ENCODE peak calls at places on chromosomes 5 and 9, in five cellular contexts. V, M, U, D and G are unnamed samples.

GRCh38 chr9:77922587-77922986 is 109.0 kb downstream of the GNAQ start:
- DNase-seq in V (no peak), M (no peak), U (no peak), D (no peak), G (no peak)

GRCh38 chr5:141182248-141182647 is at the start of gene PCDHB16:
- DNase-seq in V (peak), M (no peak), U (no peak), D (peak), G (no peak)

GRCh38 chr5:94945656-94946055 is 327.2 kb downstream of the SLF1 start:
- DNase-seq in V (no peak), M (no peak), U (no peak), D (no peak), G (no peak)

GRCh38 chr5:149402291-149402690 is 23.2 kb upstream of the IL17B start:
- DNase-seq in V (no peak), M (no peak), U (no peak), D (no peak), G (no peak)

GRCh38 chr9:108565651-108566378 is 290.0 kb downstream of the ACTL7B start:
- DNase-seq in V (peak), M (peak), U (peak), D (peak), G (peak)

GRCh38 chr5:4532705-4533080 is 607.4 kb upstream of the ADAMTS16 start:
- DNase-seq in V (no peak), M (no peak), U (no peak), D (no peak), G (no peak)

GRCh38 chr9:88221110-88221509 is 82.8 kb upstream of the SPATA31C2 start:
- DNase-seq in V (no peak), M (no peak), U (no peak), D (peak), G (no peak)

GRCh38 chr5:107218457-107219193 is 452.1 kb downstream of the EFNA5 start:
- DNase-seq in V (no peak), M (peak), U (no peak), D (no peak), G (no peak)

GRCh38 chr5:162227075-162227474 is 159.5 kb downstream of the GABRG2 start:
- DNase-seq in V (no peak), M (peak), U (no peak), D (peak), G (no peak)

GRCh38 chr5:176541338-176542134 is 4.3 kb upstream of the RNF44 start:
- DNase-seq in V (peak), M (peak), U (peak), D (peak), G (no peak)

GRCh38 chr5:52776116-52776515 is 11.6 kb upstream of the ITGA1 start:
- DNase-seq in V (no peak), M (no peak), U (no peak), D (no peak), G (no peak)

GRCh38 chr5:179355976-179356968 is 11.0 kb upstream of the ADAMTS2 start:
- DNase-seq in V (peak), M (no peak), U (no peak), D (no peak), G (no peak)

GRCh38 chr5:58410441-58410840 is 49.4 kb downstream of the PLK2 start:
- DNase-seq in V (peak), M (peak), U (no peak), D (peak), G (no peak)

GRCh38 chr9:94623253-94623652 is 16.1 kb downstream of the FBP1 start:
- DNase-seq in V (peak), M (no peak), U (peak), D (peak), G (peak)

GRCh38 chr5:158390556-158390955 is 531.6 kb upstream of the CLINT1 start:
- DNase-seq in V (no peak), M (peak), U (peak), D (no peak), G (no peak)

GRCh38 chr9:16442622-16443021 is 427.8 kb downstream of the BNC2 start:
- DNase-seq in V (peak), M (peak), U (no peak), D (peak), G (no peak)

GRCh38 chr5:180825768-180826525 is 23.3 kb upstream of the MGAT1 start:
- DNase-seq in V (peak), M (peak), U (no peak), D (no peak), G (no peak)

GRCh38 chr5:5246736-5247135 is 106.6 kb downstream of the ADAMTS16 start:
- DNase-seq in V (no peak), M (no peak), U (no peak), D (no peak), G (no peak)

GRCh38 chr5:172972557-172972956 is 11.0 kb upstream of the ATP6V0E1 start:
- DNase-seq in V (no peak), M (no peak), U (no peak), D (no peak), G (no peak)

GRCh38 chr5:145848854-145849253 is 13.7 kb upstream of the PRELID2 start:
- DNase-seq in V (no peak), M (peak), U (no peak), D (no peak), G (peak)

GRCh38 chr9:135612981-135613910 is 26.1 kb downstream of the GLT6D1 start:
- DNase-seq in V (no peak), M (no peak), U (no peak), D (no peak), G (no peak)

GRCh38 chr9:5438301-5439162 is 807 bp upstream of the PLGRKT start:
- DNase-seq in V (peak), M (no peak), U (peak), D (no peak), G (no peak)

GRCh38 chr9:114003756-114004155 is 74.3 kb downstream of the AMBP start:
- DNase-seq in V (no peak), M (no peak), U (no peak), D (no peak), G (no peak)

GRCh38 chr5:35657877-35658276 is 40.2 kb downstream of the SPEF2 start:
- DNase-seq in V (no peak), M (no peak), U (no peak), D (no peak), G (no peak)

GRCh38 chr9:27395484-27395921 is 98.6 kb upstream of the EQTN start:
- DNase-seq in V (no peak), M (no peak), U (no peak), D (peak), G (no peak)

GRCh38 chr5:167644619-167645018 is 646.8 kb upstream of the WWC1 start:
- DNase-seq in V (no peak), M (peak), U (no peak), D (no peak), G (no peak)

GRCh38 chr9:17490110-17490509 is 88.8 kb upstream of the SH3GL2 start:
- DNase-seq in V (no peak), M (no peak), U (no peak), D (no peak), G (no peak)

GRCh38 chr5:28281381-28281780 is 1243.0 kb upstream of the CDH9 start:
- DNase-seq in V (no peak), M (peak), U (no peak), D (no peak), G (no peak)

GRCh38 chr5:150256416-150257064 is 33.0 kb downstream of the CAMK2A start:
- DNase-seq in V (no peak), M (no peak), U (no peak), D (peak), G (no peak)

GRCh38 chr5:6176294-6176693 is 202.1 kb downstream of the MED10 start:
- DNase-seq in V (no peak), M (no peak), U (peak), D (no peak), G (no peak)

GRCh38 chr9:69086769-69087168 is 51.2 kb downstream of the FXN start:
- DNase-seq in V (no peak), M (no peak), U (no peak), D (no peak), G (no peak)

GRCh38 chr9:122944960-122945888 is 4.4 kb downstream of the RABGAP1 start:
- DNase-seq in V (no peak), M (no peak), U (no peak), D (no peak), G (no peak)

GRCh38 chr5:56429110-56429561 is 196.0 kb upstream of the ANKRD55 start:
- DNase-seq in V (no peak), M (no peak), U (no peak), D (no peak), G (no peak)

GRCh38 chr9:2681981-2682380 is 35.3 kb upstream of the KCNV2 start:
- DNase-seq in V (no peak), M (no peak), U (no peak), D (no peak), G (no peak)

GRCh38 chr5:68149189-68149588 is 66.4 kb upstream of the PIK3R1 start:
- DNase-seq in V (peak), M (no peak), U (no peak), D (no peak), G (no peak)

DNA sequence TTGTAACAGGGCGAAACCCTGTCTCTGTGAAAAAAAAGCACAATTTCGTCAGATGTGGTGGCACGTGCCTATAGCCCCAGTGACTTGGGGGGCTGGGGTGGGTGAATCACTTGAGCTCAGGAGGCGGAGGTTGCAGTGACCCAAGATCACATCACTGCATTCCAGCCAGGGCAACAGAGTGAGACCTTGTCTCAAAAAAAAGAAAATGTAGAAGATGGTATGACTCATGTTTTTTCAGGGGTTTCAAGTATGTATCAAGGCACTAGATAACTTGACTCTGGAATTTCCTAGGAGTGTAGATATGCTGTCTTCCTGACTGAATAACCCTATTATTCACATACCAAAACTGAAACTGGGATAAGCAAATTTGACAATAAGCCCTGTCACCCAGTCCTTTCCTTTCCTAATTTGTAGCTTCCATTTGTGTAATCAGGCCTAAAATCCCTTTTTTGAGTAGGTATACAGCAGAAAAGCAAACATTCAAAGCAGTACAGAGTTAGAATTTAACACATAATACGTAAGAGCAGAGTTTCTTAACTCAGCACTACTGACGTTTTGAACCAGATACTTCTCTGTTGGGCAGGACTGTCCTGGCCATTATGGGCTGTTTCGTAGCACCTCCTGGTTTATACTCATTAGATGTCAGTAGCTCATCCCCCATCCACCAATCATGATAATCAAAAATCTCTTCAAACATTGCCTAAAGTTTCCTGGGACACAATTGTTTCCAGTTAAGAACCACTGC is 17.3 kb upstream of the ANKRD18B start:
- DNase-seq in V (peak), M (peak), U (no peak), D (no peak), G (peak)
- TF ChIP-seq EZH2phosphoT487 in V (no peak), M (no peak), U (no peak), D (no peak), G (no peak)

GRCh38 chr9:129177443-129177790 is 644 bp downstream of the IER5L start:
- DNase-seq in V (peak), M (no peak), U (no peak), D (peak), G (no peak)

GRCh38 chr9:129178579-129178909 is 483 bp upstream of the IER5L start:
- DNase-seq in V (no peak), M (no peak), U (no peak), D (no peak), G (no peak)

GRCh38 chr9:129177791-129178578 is at the start of gene IER5L:
- DNase-seq in V (peak), M (peak), U (peak), D (peak), G (peak)

GRCh38 chr9:129176786-129177442 is 1.1 kb downstream of the IER5L start:
- DNase-seq in V (peak), M (peak), U (peak), D (peak), G (no peak)

DNA sequence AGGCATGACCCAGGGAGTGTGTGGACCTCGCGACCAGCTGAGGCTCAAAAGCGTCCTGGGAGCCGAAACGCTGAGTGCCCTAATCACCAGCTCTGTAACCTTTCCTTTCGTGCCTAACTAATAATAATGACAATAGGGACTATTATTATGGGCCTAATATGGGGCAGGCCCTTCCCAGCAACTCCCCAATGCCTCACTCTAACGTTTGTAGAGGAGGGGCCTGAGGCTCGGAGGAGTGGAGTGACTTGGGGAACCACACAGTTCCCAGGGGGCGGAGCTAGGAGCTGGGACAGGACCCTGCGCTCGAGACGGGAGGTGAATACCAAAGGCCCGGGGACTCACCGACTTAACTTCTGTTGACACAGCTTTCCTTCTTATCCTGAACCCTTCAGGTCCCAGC is 922 bp upstream of the IER5L start:
- DNase-seq in V (peak), M (no peak), U (no peak), D (peak), G (no peak)
- H3K4me2 ChIP-seq in V (peak), M (peak), U (peak), D (peak), G (peak)

GRCh38 chr5:174325441-174325840 is 279.9 kb downstream of the NSG2 start:
- DNase-seq in V (no peak), M (no peak), U (no peak), D (no peak), G (no peak)

GRCh38 chr5:174323878-174324281 is 278.4 kb downstream of the NSG2 start:
- DNase-seq in V (peak), M (peak), U (peak), D (peak), G (peak)

GRCh38 chr5:174326372-174326771 is 280.9 kb downstream of the NSG2 start:
- DNase-seq in V (no peak), M (no peak), U (no peak), D (no peak), G (no peak)

GRCh38 chr5:174325961-174326360 is 280.5 kb downstream of the NSG2 start:
- DNase-seq in V (no peak), M (no peak), U (no peak), D (no peak), G (no peak)

GRCh38 chr5:174324680-174325079 is 279.2 kb downstream of the NSG2 start:
- DNase-seq in V (no peak), M (peak), U (no peak), D (no peak), G (no peak)
- TF ChIP-seq EZH2phosphoT487 in V (no peak), M (no peak), U (no peak), D (no peak), G (no peak)

GRCh38 chr5:74643160-74643562 is 2.6 kb upstream of the ENC1 start:
- DNase-seq in V (peak), M (peak), U (no peak), D (no peak), G (peak)
- H3K4me2 ChIP-seq in V (peak), M (peak), U (no peak), D (no peak), G (peak)

GRCh38 chr5:31638286-31638685 is 645 bp upstream of the PDZD2 start:
- DNase-seq in V (no peak), M (no peak), U (no peak), D (no peak), G (no peak)

GRCh38 chr5:31637851-31638250 is 1.1 kb upstream of the PDZD2 start:
- DNase-seq in V (no peak), M (no peak), U (no peak), D (no peak), G (no peak)

GRCh38 chr5:31639488-31640011 is 619 bp downstream of the PDZD2 start:
- DNase-seq in V (no peak), M (no peak), U (no peak), D (peak), G (no peak)

GRCh38 chr5:31640024-31640423 is 1.1 kb downstream of the PDZD2 start:
- DNase-seq in V (no peak), M (no peak), U (no peak), D (peak), G (no peak)

GRCh38 chr5:31638748-31639418 is at the start of gene PDZD2:
- DNase-seq in V (peak), M (peak), U (peak), D (peak), G (peak)
- TF ChIP-seq EZH2phosphoT487 in V (no peak), M (no peak), U (no peak), D (no peak), G (no peak)

GRCh38 chr9:35618325-35618727 is at the start of gene CD72:
- DNase-seq in V (no peak), M (no peak), U (peak), D (no peak), G (no peak)

GRCh38 chr9:35615981-35616680 is 2.1 kb downstream of the CD72 start:
- DNase-seq in V (no peak), M (no peak), U (no peak), D (peak), G (no peak)

GRCh38 chr9:35618854-35619799 is 914 bp upstream of the CD72 start:
- DNase-seq in V (no peak), M (no peak), U (peak), D (no peak), G (no peak)

GRCh38 chr9:35616681-35617459 is 1.3 kb downstream of the CD72 start:
- DNase-seq in V (peak), M (no peak), U (peak), D (peak), G (no peak)

GRCh38 chr9:35617548-35617947 is 665 bp downstream of the CD72 start:
- DNase-seq in V (no peak), M (no peak), U (no peak), D (peak), G (no peak)
- H3K4me2 ChIP-seq in V (peak), M (no peak), U (peak), D (peak), G (no peak)

GRCh38 chr5:18305288-18305899 is 671.1 kb downstream of the TAF11L14 start:
- DNase-seq in V (peak), M (peak), U (peak), D (peak), G (no peak)
- TF ChIP-seq EZH2phosphoT487 in V (no peak), M (no peak), U (no peak), D (no peak), G (no peak)

DNA sequence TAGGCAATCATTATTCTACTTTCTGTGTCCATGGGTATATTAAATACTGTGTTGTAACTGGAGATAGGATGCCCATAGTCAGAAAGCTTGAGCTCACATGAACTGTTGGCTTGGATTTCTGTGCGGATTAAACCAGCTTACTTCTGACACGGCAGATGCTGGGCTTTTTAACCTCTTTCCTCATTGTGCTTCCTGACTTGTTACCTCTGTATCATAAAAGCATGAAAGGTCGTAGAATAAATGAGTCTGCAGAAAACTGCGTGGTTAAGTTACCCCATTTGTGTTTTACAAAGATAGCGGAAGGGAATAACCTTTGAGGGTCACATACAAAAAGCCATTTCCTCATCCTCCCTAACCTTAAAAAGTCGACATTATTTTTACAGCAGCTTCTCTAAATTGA is 199.5 kb upstream of the DMRT1 start:
- DNase-seq in V (peak), M (no peak), U (no peak), D (no peak), G (no peak)
- H3K4me2 ChIP-seq in V (no peak), M (no peak), U (no peak), D (no peak), G (no peak)

GRCh38 chr9:36485647-36486453 is 85.8 kb upstream of the RNF38 start:
- DNase-seq in V (peak), M (peak), U (no peak), D (peak), G (no peak)

GRCh38 chr9:36486454-36486932 is 86.2 kb upstream of the MELK start:
- DNase-seq in V (peak), M (no peak), U (no peak), D (peak), G (no peak)

GRCh38 chr9:36487482-36488321 is 85.0 kb upstream of the MELK start:
- DNase-seq in V (peak), M (peak), U (peak), D (peak), G (peak)

GRCh38 chr9:36488322-36488838 is 84.3 kb upstream of the MELK start:
- DNase-seq in V (no peak), M (no peak), U (no peak), D (peak), G (no peak)

DNA sequence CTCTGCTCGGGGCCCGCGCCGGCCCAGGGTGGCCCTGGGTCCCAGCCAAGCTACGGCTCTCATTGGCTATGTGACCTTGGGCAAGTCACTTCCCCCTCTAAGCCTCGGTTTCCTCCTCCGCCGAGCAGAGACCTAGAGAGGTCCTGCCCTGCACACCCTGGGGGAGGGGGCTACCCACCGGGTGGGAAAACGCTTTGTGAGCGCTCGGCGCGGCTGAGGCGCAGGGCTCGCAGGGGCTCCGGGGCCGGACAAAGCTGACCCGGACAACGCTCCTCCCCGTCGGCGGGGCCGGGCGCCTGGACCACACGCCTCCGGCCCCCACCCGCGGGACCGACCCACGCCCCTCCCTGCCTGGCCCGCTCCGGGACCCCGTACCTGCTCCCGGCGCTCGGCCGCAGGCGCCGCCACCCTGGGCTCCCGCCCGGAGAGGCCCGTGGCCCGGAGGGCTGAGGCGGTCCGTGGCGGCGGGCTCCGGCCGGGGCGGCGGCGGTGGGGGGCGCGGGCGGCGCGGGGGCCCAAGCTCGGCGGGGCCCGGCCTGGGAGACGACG is 85.7 kb upstream of the MELK start:
- DNase-seq in V (peak), M (no peak), U (peak), D (peak), G (no peak)
- TF ChIP-seq EZH2phosphoT487 in V (no peak), M (no peak), U (no peak), D (no peak), G (no peak)